ENCODE peak calls at places on chromosomes 13 and 19, in ten cellular contexts. One of them, this sample, is unnamed.

GRCh38 chr13:103031332-103031873 is 34.8 kb downstream of the SLC10A2 start:
- DNase-seq in fibroblast of gingiva: no peak
- DNase-seq in naive thymus-derived CD8-positive, alpha-beta T cell: no peak
- DNase-seq in NCI-H2227 treated with DMSO at 0.1 percent for 48 hours: no peak
- DNase-seq in activated T-cell treated with anti-CD3 and anti-CD28 coated beads for 1 hour: no peak
- DNase-seq in KG1: no peak
- DNase-seq in activated CD4-positive, alpha-beta T cell treated with anti-CD3 and anti-CD28 coated beads, Interleukin-2, amount 50 U/mL, for 1 hour: no peak
- DNase-seq in Jurkat, Clone E6-1: no peak
- DNase-seq in astrocyte of the hippocampus: no peak
- DNase-seq in T-helper 17 cell: no peak
- DNase-seq in this sample: no peak

GRCh38 chr13:52003551-52003950 is 7.7 kb downstream of the ATP7B start:
- DNase-seq in astrocyte of the hippocampus: no peak
- DNase-seq in activated CD4-positive, alpha-beta T cell treated with anti-CD3 and anti-CD28 coated beads, Interleukin-2, amount 50 U/mL, for 1 hour: no peak
- DNase-seq in NCI-H2227 treated with DMSO at 0.1 percent for 48 hours: no peak
- DNase-seq in activated T-cell treated with anti-CD3 and anti-CD28 coated beads for 1 hour: no peak
- DNase-seq in Jurkat, Clone E6-1: no peak
- DNase-seq in T-helper 17 cell: no peak
- DNase-seq in KG1: no peak
- DNase-seq in fibroblast of gingiva: no peak
- DNase-seq in naive thymus-derived CD8-positive, alpha-beta T cell: no peak
- DNase-seq in this sample: no peak

GRCh38 chr13:58085819-58086218 is 454.3 kb downstream of the PCDH17 start:
- DNase-seq in naive thymus-derived CD8-positive, alpha-beta T cell: no peak
- DNase-seq in T-helper 17 cell: no peak
- DNase-seq in astrocyte of the hippocampus: peak; percentile 92
- DNase-seq in activated CD4-positive, alpha-beta T cell treated with anti-CD3 and anti-CD28 coated beads, Interleukin-2, amount 50 U/mL, for 1 hour: no peak
- DNase-seq in KG1: peak; percentile 35
- DNase-seq in NCI-H2227 treated with DMSO at 0.1 percent for 48 hours: no peak
- DNase-seq in Jurkat, Clone E6-1: peak; percentile 55
- DNase-seq in fibroblast of gingiva: no peak
- DNase-seq in activated T-cell treated with anti-CD3 and anti-CD28 coated beads for 1 hour: no peak
- DNase-seq in this sample: no peak

GRCh38 chr19:54096642-54097106 is 3.9 kb downstream of the OSCAR start:
- DNase-seq in fibroblast of gingiva: peak; percentile 58
- DNase-seq in naive thymus-derived CD8-positive, alpha-beta T cell: no peak
- DNase-seq in activated T-cell treated with anti-CD3 and anti-CD28 coated beads for 1 hour: no peak
- DNase-seq in activated CD4-positive, alpha-beta T cell treated with anti-CD3 and anti-CD28 coated beads, Interleukin-2, amount 50 U/mL, for 1 hour: no peak
- DNase-seq in T-helper 17 cell: no peak
- DNase-seq in Jurkat, Clone E6-1: peak; percentile 35
- DNase-seq in KG1: no peak
- DNase-seq in astrocyte of the hippocampus: peak; percentile 14
- DNase-seq in NCI-H2227 treated with DMSO at 0.1 percent for 48 hours: no peak
- DNase-seq in this sample: no peak

GRCh38 chr19:11581740-11582139 is 4.3 kb upstream of the ACP5 start:
- DNase-seq in naive thymus-derived CD8-positive, alpha-beta T cell: peak; percentile 21
- DNase-seq in NCI-H2227 treated with DMSO at 0.1 percent for 48 hours: peak; percentile 17
- DNase-seq in fibroblast of gingiva: no peak
- DNase-seq in Jurkat, Clone E6-1: peak; percentile 47
- DNase-seq in KG1: no peak
- DNase-seq in T-helper 17 cell: no peak
- DNase-seq in activated CD4-positive, alpha-beta T cell treated with anti-CD3 and anti-CD28 coated beads, Interleukin-2, amount 50 U/mL, for 1 hour: no peak
- DNase-seq in astrocyte of the hippocampus: no peak
- DNase-seq in activated T-cell treated with anti-CD3 and anti-CD28 coated beads for 1 hour: no peak
- DNase-seq in this sample: no peak

GRCh38 chr19:45938733-45939319 is 24.2 kb upstream of the NANOS2 start:
- DNase-seq in fibroblast of gingiva: no peak
- DNase-seq in KG1: no peak
- DNase-seq in naive thymus-derived CD8-positive, alpha-beta T cell: no peak
- DNase-seq in T-helper 17 cell: no peak
- DNase-seq in activated T-cell treated with anti-CD3 and anti-CD28 coated beads for 1 hour: no peak
- DNase-seq in NCI-H2227 treated with DMSO at 0.1 percent for 48 hours: no peak
- DNase-seq in astrocyte of the hippocampus: no peak
- DNase-seq in Jurkat, Clone E6-1: peak; percentile 8
- DNase-seq in activated CD4-positive, alpha-beta T cell treated with anti-CD3 and anti-CD28 coated beads, Interleukin-2, amount 50 U/mL, for 1 hour: no peak
- DNase-seq in this sample: no peak

GRCh38 chr19:50204811-50205675 is 1.6 kb downstream of the MYH14 start:
- DNase-seq in T-helper 17 cell: no peak
- DNase-seq in activated T-cell treated with anti-CD3 and anti-CD28 coated beads for 1 hour: no peak
- DNase-seq in NCI-H2227 treated with DMSO at 0.1 percent for 48 hours: peak; percentile 26
- DNase-seq in activated CD4-positive, alpha-beta T cell treated with anti-CD3 and anti-CD28 coated beads, Interleukin-2, amount 50 U/mL, for 1 hour: peak; percentile 9
- DNase-seq in fibroblast of gingiva: no peak
- DNase-seq in naive thymus-derived CD8-positive, alpha-beta T cell: peak; percentile 8
- DNase-seq in astrocyte of the hippocampus: no peak
- DNase-seq in KG1: no peak
- DNase-seq in Jurkat, Clone E6-1: no peak
- DNase-seq in this sample: no peak

GRCh38 chr13:111046590-111047141 is 68.4 kb upstream of the ARHGEF7 start:
- DNase-seq in NCI-H2227 treated with DMSO at 0.1 percent for 48 hours: no peak
- DNase-seq in KG1: no peak
- DNase-seq in T-helper 17 cell: no peak
- DNase-seq in Jurkat, Clone E6-1: no peak
- DNase-seq in fibroblast of gingiva: peak; percentile 24
- DNase-seq in naive thymus-derived CD8-positive, alpha-beta T cell: no peak
- DNase-seq in activated T-cell treated with anti-CD3 and anti-CD28 coated beads for 1 hour: no peak
- DNase-seq in activated CD4-positive, alpha-beta T cell treated with anti-CD3 and anti-CD28 coated beads, Interleukin-2, amount 50 U/mL, for 1 hour: no peak
- DNase-seq in astrocyte of the hippocampus: no peak
- DNase-seq in this sample: no peak

GRCh38 chr13:25493930-25494707 is 122.3 kb downstream of the ATP8A2 start:
- DNase-seq in astrocyte of the hippocampus: no peak
- DNase-seq in KG1: no peak
- DNase-seq in T-helper 17 cell: no peak
- DNase-seq in activated T-cell treated with anti-CD3 and anti-CD28 coated beads for 1 hour: no peak
- DNase-seq in fibroblast of gingiva: no peak
- DNase-seq in Jurkat, Clone E6-1: no peak
- DNase-seq in activated CD4-positive, alpha-beta T cell treated with anti-CD3 and anti-CD28 coated beads, Interleukin-2, amount 50 U/mL, for 1 hour: no peak
- DNase-seq in naive thymus-derived CD8-positive, alpha-beta T cell: no peak
- DNase-seq in NCI-H2227 treated with DMSO at 0.1 percent for 48 hours: no peak
- DNase-seq in this sample: no peak

GRCh38 chr19:35142531-35143230 is 374 bp upstream of the FXYD7 start:
- DNase-seq in NCI-H2227 treated with DMSO at 0.1 percent for 48 hours: peak; percentile 83
- DNase-seq in astrocyte of the hippocampus: peak; percentile 52
- DNase-seq in activated CD4-positive, alpha-beta T cell treated with anti-CD3 and anti-CD28 coated beads, Interleukin-2, amount 50 U/mL, for 1 hour: peak; percentile 79
- DNase-seq in Jurkat, Clone E6-1: no peak
- DNase-seq in fibroblast of gingiva: no peak
- DNase-seq in activated T-cell treated with anti-CD3 and anti-CD28 coated beads for 1 hour: peak; percentile 76
- DNase-seq in naive thymus-derived CD8-positive, alpha-beta T cell: peak; percentile 70
- DNase-seq in KG1: no peak
- DNase-seq in T-helper 17 cell: peak; percentile 80
- DNase-seq in this sample: peak; percentile 71

GRCh38 chr19:912181-913079 is 589 bp downstream of the R3HDM4 start:
- DNase-seq in astrocyte of the hippocampus: no peak
- DNase-seq in T-helper 17 cell: no peak
- DNase-seq in fibroblast of gingiva: no peak
- DNase-seq in KG1: no peak
- DNase-seq in naive thymus-derived CD8-positive, alpha-beta T cell: peak; percentile 35
- DNase-seq in NCI-H2227 treated with DMSO at 0.1 percent for 48 hours: no peak
- DNase-seq in Jurkat, Clone E6-1: no peak
- DNase-seq in activated T-cell treated with anti-CD3 and anti-CD28 coated beads for 1 hour: no peak
- DNase-seq in activated CD4-positive, alpha-beta T cell treated with anti-CD3 and anti-CD28 coated beads, Interleukin-2, amount 50 U/mL, for 1 hour: peak; percentile 51
- DNase-seq in this sample: peak; percentile 41